ENCODE peak calls at places on chromosomes 12 and 14, in ten cellular contexts. One of them, this sample, is unnamed.

GRCh38 chr14:24903337-24903736 is 146.6 kb downstream of the STXBP6 start:
- DNase-seq in fibroblast of lung: peak; percentile 78
- DNase-seq in uterus: no peak
- DNase-seq in CD8-positive, alpha-beta T cell: no peak
- DNase-seq in HFF-Myc: peak; percentile 29
- DNase-seq in left lung: no peak
- DNase-seq in PC-9: no peak
- DNase-seq in pancreas: no peak
- DNase-seq in left ventricle myocardium inferior: no peak
- DNase-seq in lower leg skin: no peak
- DNase-seq in this sample: no peak

GRCh38 chr14:71692496-71692895 is 239.7 kb upstream of the RGS6 start:
- DNase-seq in fibroblast of lung: peak; percentile 83
- DNase-seq in uterus: no peak
- DNase-seq in CD8-positive, alpha-beta T cell: no peak
- DNase-seq in HFF-Myc: no peak
- DNase-seq in left lung: no peak
- DNase-seq in PC-9: no peak
- DNase-seq in pancreas: no peak
- DNase-seq in left ventricle myocardium inferior: no peak
- DNase-seq in lower leg skin: no peak
- DNase-seq in this sample: peak; percentile 45

GRCh38 chr14:61620130-61620946 is 75.0 kb upstream of the HIF1A start:
- DNase-seq in fibroblast of lung: peak; percentile 96
- DNase-seq in uterus: peak; percentile 37
- DNase-seq in CD8-positive, alpha-beta T cell: no peak
- DNase-seq in HFF-Myc: peak; percentile 59
- DNase-seq in left lung: no peak
- DNase-seq in PC-9: no peak
- DNase-seq in pancreas: no peak
- DNase-seq in left ventricle myocardium inferior: no peak
- DNase-seq in lower leg skin: no peak
- DNase-seq in this sample: no peak

GRCh38 chr12:47493801-47494200 is 212.0 kb downstream of the RPAP3 start:
- DNase-seq in fibroblast of lung: no peak
- DNase-seq in uterus: no peak
- DNase-seq in CD8-positive, alpha-beta T cell: no peak
- DNase-seq in HFF-Myc: no peak
- DNase-seq in left lung: no peak
- DNase-seq in PC-9: no peak
- DNase-seq in pancreas: no peak
- DNase-seq in left ventricle myocardium inferior: no peak
- DNase-seq in lower leg skin: no peak
- DNase-seq in this sample: no peak

GRCh38 chr14:95431199-95432145 is 85.0 kb downstream of the SYNE3 start:
- DNase-seq in fibroblast of lung: peak; percentile 16
- DNase-seq in uterus: no peak
- DNase-seq in CD8-positive, alpha-beta T cell: no peak
- DNase-seq in HFF-Myc: no peak
- DNase-seq in left lung: no peak
- DNase-seq in PC-9: no peak
- DNase-seq in pancreas: no peak
- DNase-seq in left ventricle myocardium inferior: no peak
- DNase-seq in lower leg skin: no peak
- DNase-seq in this sample: no peak

GRCh38 chr14:31529053-31529452 is 32.2 kb upstream of the NUBPL start:
- DNase-seq in fibroblast of lung: no peak
- DNase-seq in uterus: no peak
- DNase-seq in CD8-positive, alpha-beta T cell: no peak
- DNase-seq in HFF-Myc: no peak
- DNase-seq in left lung: no peak
- DNase-seq in PC-9: no peak
- DNase-seq in pancreas: no peak
- DNase-seq in left ventricle myocardium inferior: no peak
- DNase-seq in lower leg skin: no peak
- DNase-seq in this sample: no peak

GRCh38 chr14:24224618-24225071 is 7.5 kb downstream of the NEDD8 start:
- DNase-seq in fibroblast of lung: peak; percentile 95
- DNase-seq in uterus: no peak
- DNase-seq in CD8-positive, alpha-beta T cell: no peak
- DNase-seq in HFF-Myc: no peak
- DNase-seq in left lung: no peak
- DNase-seq in PC-9: no peak
- DNase-seq in pancreas: no peak
- DNase-seq in left ventricle myocardium inferior: no peak
- DNase-seq in lower leg skin: no peak
- DNase-seq in this sample: no peak

GRCh38 chr12:27843714-27844245 is 63.7 kb upstream of the MANSC4 start:
- DNase-seq in fibroblast of lung: peak; percentile 94
- DNase-seq in uterus: no peak
- DNase-seq in CD8-positive, alpha-beta T cell: no peak
- DNase-seq in HFF-Myc: no peak
- DNase-seq in left lung: no peak
- DNase-seq in PC-9: no peak
- DNase-seq in pancreas: no peak
- DNase-seq in left ventricle myocardium inferior: no peak
- DNase-seq in lower leg skin: no peak
- DNase-seq in this sample: no peak

DNA sequence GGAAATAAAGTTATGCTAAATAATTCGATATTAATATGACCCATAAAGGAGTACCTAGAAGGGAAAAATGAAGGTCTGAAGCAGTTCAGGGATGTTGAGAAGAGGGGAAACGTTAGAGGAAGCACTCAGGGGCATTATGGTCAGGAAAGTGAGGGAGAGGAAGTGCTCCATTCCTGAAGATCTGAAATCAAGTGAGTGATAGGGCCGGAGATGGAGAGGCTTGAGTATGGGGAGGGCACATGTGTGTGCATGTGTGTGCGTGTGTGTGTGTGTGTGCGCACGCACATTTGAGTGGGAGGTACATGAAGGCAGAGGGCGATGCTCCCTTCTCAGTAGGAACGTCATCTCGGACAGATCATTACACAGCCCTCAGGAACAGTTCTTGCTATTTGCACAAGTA is 4.9 kb upstream of the DCD start:
- DNase-seq in fibroblast of lung: no peak
- DNase-seq in uterus: no peak
- DNase-seq in CD8-positive, alpha-beta T cell: no peak
- DNase-seq in HFF-Myc: no peak
- DNase-seq in left lung: no peak
- DNase-seq in PC-9: no peak
- DNase-seq in pancreas: no peak
- DNase-seq in left ventricle myocardium inferior: no peak
- DNase-seq in lower leg skin: no peak
- DNase-seq in this sample: no peak
- H3K4me3 ChIP-seq in fibroblast of lung: no peak overlapping the region
- H3K4me3 ChIP-seq in uterus: no peak overlapping the region
- H3K4me3 ChIP-seq in CD8-positive, alpha-beta T cell: no peak overlapping the region
- H3K4me3 ChIP-seq in HFF-Myc: no peak overlapping the region
- H3K4me3 ChIP-seq in left lung: no peak overlapping the region
- H3K4me3 ChIP-seq in PC-9: no peak overlapping the region
- H3K4me3 ChIP-seq in pancreas: no peak overlapping the region
- H3K4me3 ChIP-seq in left ventricle myocardium inferior: no peak overlapping the region
- H3K4me3 ChIP-seq in lower leg skin: no peak overlapping the region
- H3K4me3 ChIP-seq in this sample: no peak overlapping the region

GRCh38 chr14:65360144-65360784 is 52.3 kb upstream of the FUT8 start:
- DNase-seq in fibroblast of lung: peak; percentile 16
- DNase-seq in uterus: no peak
- DNase-seq in CD8-positive, alpha-beta T cell: no peak
- DNase-seq in HFF-Myc: no peak
- DNase-seq in left lung: no peak
- DNase-seq in PC-9: peak; percentile 64
- DNase-seq in pancreas: no peak
- DNase-seq in left ventricle myocardium inferior: no peak
- DNase-seq in lower leg skin: no peak
- DNase-seq in this sample: no peak

GRCh38 chr14:65361920-65362319 is 50.6 kb upstream of the FUT8 start:
- DNase-seq in fibroblast of lung: peak; percentile 78
- DNase-seq in uterus: no peak
- DNase-seq in CD8-positive, alpha-beta T cell: no peak
- DNase-seq in HFF-Myc: no peak
- DNase-seq in left lung: no peak
- DNase-seq in PC-9: no peak
- DNase-seq in pancreas: no peak
- DNase-seq in left ventricle myocardium inferior: peak; percentile 26
- DNase-seq in lower leg skin: peak; percentile 75
- DNase-seq in this sample: no peak

GRCh38 chr14:65356327-65356836 is 56.1 kb upstream of the FUT8 start:
- DNase-seq in fibroblast of lung: peak; percentile 88
- DNase-seq in uterus: no peak
- DNase-seq in CD8-positive, alpha-beta T cell: no peak
- DNase-seq in HFF-Myc: peak; percentile 72
- DNase-seq in left lung: no peak
- DNase-seq in PC-9: peak; percentile 100
- DNase-seq in pancreas: no peak
- DNase-seq in left ventricle myocardium inferior: no peak
- DNase-seq in lower leg skin: peak; percentile 35
- DNase-seq in this sample: no peak

GRCh38 chr14:65357091-65357490 is 55.4 kb upstream of the FUT8 start:
- DNase-seq in fibroblast of lung: peak; percentile 24
- DNase-seq in uterus: no peak
- DNase-seq in CD8-positive, alpha-beta T cell: no peak
- DNase-seq in HFF-Myc: no peak
- DNase-seq in left lung: no peak
- DNase-seq in PC-9: peak; percentile 80
- DNase-seq in pancreas: no peak
- DNase-seq in left ventricle myocardium inferior: peak; percentile 28
- DNase-seq in lower leg skin: no peak
- DNase-seq in this sample: no peak

DNA sequence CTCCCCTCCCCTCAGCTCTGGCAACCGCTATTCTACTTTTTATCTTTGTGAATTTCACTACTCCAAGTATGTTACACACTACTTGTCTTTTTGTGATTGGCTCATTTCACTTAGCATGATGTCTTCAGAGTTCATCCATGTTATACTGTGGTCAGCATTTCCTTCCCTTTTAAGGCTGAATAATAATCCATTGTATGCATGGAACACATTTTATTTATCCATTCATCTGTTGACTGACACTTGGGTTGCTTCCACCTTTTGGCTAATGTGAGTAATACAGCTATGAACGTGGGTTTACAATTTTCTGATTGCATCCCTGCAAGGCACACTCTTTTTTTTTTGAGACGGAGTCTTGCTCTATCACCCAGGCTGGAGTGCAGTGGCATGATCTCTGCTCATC is 53.0 kb upstream of the FUT8 start:
- DNase-seq in fibroblast of lung: peak; percentile 54
- DNase-seq in uterus: no peak
- DNase-seq in CD8-positive, alpha-beta T cell: no peak
- DNase-seq in HFF-Myc: no peak
- DNase-seq in left lung: no peak
- DNase-seq in PC-9: peak; percentile 46
- DNase-seq in pancreas: no peak
- DNase-seq in left ventricle myocardium inferior: no peak
- DNase-seq in lower leg skin: no peak
- DNase-seq in this sample: no peak
- TF ChIP-seq CTCF in fibroblast of lung: no peak
- TF ChIP-seq CTCF in uterus: no peak
- TF ChIP-seq CTCF in CD8-positive, alpha-beta T cell: no peak
- TF ChIP-seq CTCF in HFF-Myc: peak; percentile 5
- TF ChIP-seq CTCF in left lung: no peak
- TF ChIP-seq CTCF in PC-9: peak; percentile 42
- TF ChIP-seq CTCF in pancreas: no peak
- TF ChIP-seq CTCF in left ventricle myocardium inferior: no peak
- TF ChIP-seq CTCF in lower leg skin: no peak
- TF ChIP-seq CTCF in this sample: no peak

GRCh38 chr12:75632452-75632851 is 121.0 kb upstream of the KRR1 start:
- DNase-seq in fibroblast of lung: peak; percentile 36
- DNase-seq in uterus: no peak
- DNase-seq in CD8-positive, alpha-beta T cell: no peak
- DNase-seq in HFF-Myc: no peak
- DNase-seq in left lung: no peak
- DNase-seq in PC-9: no peak
- DNase-seq in pancreas: no peak
- DNase-seq in left ventricle myocardium inferior: no peak
- DNase-seq in lower leg skin: no peak
- DNase-seq in this sample: no peak

GRCh38 chr12:75635606-75636444 is 124.4 kb upstream of the KRR1 start:
- DNase-seq in fibroblast of lung: peak; percentile 99
- DNase-seq in uterus: no peak
- DNase-seq in CD8-positive, alpha-beta T cell: no peak
- DNase-seq in HFF-Myc: peak; percentile 88
- DNase-seq in left lung: no peak
- DNase-seq in PC-9: peak; percentile 47
- DNase-seq in pancreas: no peak
- DNase-seq in left ventricle myocardium inferior: no peak
- DNase-seq in lower leg skin: no peak
- DNase-seq in this sample: no peak

GRCh38 chr12:75633789-75634188 is 122.4 kb upstream of the KRR1 start:
- DNase-seq in fibroblast of lung: no peak
- DNase-seq in uterus: no peak
- DNase-seq in CD8-positive, alpha-beta T cell: no peak
- DNase-seq in HFF-Myc: no peak
- DNase-seq in left lung: no peak
- DNase-seq in PC-9: no peak
- DNase-seq in pancreas: no peak
- DNase-seq in left ventricle myocardium inferior: no peak
- DNase-seq in lower leg skin: no peak
- DNase-seq in this sample: no peak

GRCh38 chr12:75636607-75637006 is 125.2 kb upstream of the KRR1 start:
- DNase-seq in fibroblast of lung: no peak
- DNase-seq in uterus: no peak
- DNase-seq in CD8-positive, alpha-beta T cell: no peak
- DNase-seq in HFF-Myc: no peak
- DNase-seq in left lung: no peak
- DNase-seq in PC-9: no peak
- DNase-seq in pancreas: no peak
- DNase-seq in left ventricle myocardium inferior: no peak
- DNase-seq in lower leg skin: no peak
- DNase-seq in this sample: no peak

GRCh38 chr12:75634244-75635222 is 123.1 kb upstream of the KRR1 start:
- DNase-seq in fibroblast of lung: peak; percentile 52
- DNase-seq in uterus: no peak
- DNase-seq in CD8-positive, alpha-beta T cell: no peak
- DNase-seq in HFF-Myc: no peak
- DNase-seq in left lung: no peak
- DNase-seq in PC-9: no peak
- DNase-seq in pancreas: no peak
- DNase-seq in left ventricle myocardium inferior: no peak
- DNase-seq in lower leg skin: no peak
- DNase-seq in this sample: no peak
- H3K4me3 ChIP-seq in fibroblast of lung: no peak overlapping the region
- H3K4me3 ChIP-seq in uterus: no peak overlapping the region
- H3K4me3 ChIP-seq in CD8-positive, alpha-beta T cell: no peak overlapping the region
- H3K4me3 ChIP-seq in HFF-Myc: no peak overlapping the region
- H3K4me3 ChIP-seq in left lung: no peak overlapping the region
- H3K4me3 ChIP-seq in PC-9: no peak overlapping the region
- H3K4me3 ChIP-seq in pancreas: no peak overlapping the region
- H3K4me3 ChIP-seq in left ventricle myocardium inferior: no peak overlapping the region
- H3K4me3 ChIP-seq in lower leg skin: no peak overlapping the region
- H3K4me3 ChIP-seq in this sample: no peak overlapping the region

DNA sequence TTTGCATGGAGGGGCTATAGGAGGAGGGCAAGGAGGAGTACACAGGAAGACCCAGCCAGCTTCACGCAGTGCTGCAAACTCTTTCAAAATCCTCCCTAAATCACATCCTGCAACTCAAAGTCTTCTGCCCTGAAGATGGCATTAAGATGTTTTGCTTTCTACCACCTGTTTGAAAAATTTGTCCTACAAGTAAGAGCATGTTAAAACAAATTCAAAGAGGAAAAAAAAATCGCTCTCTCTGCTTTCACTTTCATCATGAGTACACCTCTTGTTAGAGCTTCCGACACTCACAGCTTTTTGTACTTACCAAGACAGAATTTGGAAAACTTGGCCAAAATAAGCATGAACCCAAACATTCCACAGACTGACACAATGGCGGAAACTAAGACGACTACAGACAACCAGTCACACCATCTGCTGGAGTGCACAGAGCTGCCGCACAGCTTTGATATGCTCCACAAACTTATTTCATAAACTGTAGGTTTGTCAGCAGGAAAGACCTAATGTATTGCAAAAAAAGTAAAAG is 21.3 kb downstream of the GCH1 start:
- DNase-seq in fibroblast of lung: peak; percentile 66
- DNase-seq in uterus: no peak
- DNase-seq in CD8-positive, alpha-beta T cell: no peak
- DNase-seq in HFF-Myc: no peak
- DNase-seq in left lung: no peak
- DNase-seq in PC-9: no peak
- DNase-seq in pancreas: no peak
- DNase-seq in left ventricle myocardium inferior: no peak
- DNase-seq in lower leg skin: no peak
- DNase-seq in this sample: no peak
- TF ChIP-seq CTCF in fibroblast of lung: no peak
- TF ChIP-seq CTCF in uterus: no peak
- TF ChIP-seq CTCF in CD8-positive, alpha-beta T cell: no peak
- TF ChIP-seq CTCF in HFF-Myc: no peak
- TF ChIP-seq CTCF in left lung: no peak
- TF ChIP-seq CTCF in PC-9: no peak
- TF ChIP-seq CTCF in pancreas: no peak
- TF ChIP-seq CTCF in left ventricle myocardium inferior: no peak
- TF ChIP-seq CTCF in lower leg skin: no peak
- TF ChIP-seq CTCF in this sample: no peak